ENCODE peak calls at places on chromosome 21, in four cellular contexts. B, J, N and A are unnamed samples.

GRCh38 chr21:45299864-45300785 is 12.4 kb upstream of the POFUT2 start:
- DNase-seq in B (peak), J (no peak), N (peak), A (no peak)

GRCh38 chr21:44889625-44890337 is 16.3 kb upstream of the PTTG1IP start:
- DNase-seq in B (no peak), J (no peak), N (no peak), A (no peak)

GRCh38 chr21:22855581-22855980 is 1857.4 kb downstream of the NCAM2 start:
- DNase-seq in B (no peak), J (no peak), N (no peak), A (no peak)

GRCh38 chr21:45050361-45050785 is 24.0 kb upstream of the ADARB1 start:
- DNase-seq in B (peak), J (no peak), N (no peak), A (no peak)

GRCh38 chr21:46349134-46349760 is 25.3 kb downstream of the PCNT start:
- DNase-seq in B (no peak), J (no peak), N (no peak), A (no peak)

GRCh38 chr21:42913461-42913860 is 12.0 kb downstream of the ERVH48-1 start:
- DNase-seq in B (no peak), J (no peak), N (no peak), A (peak)

GRCh38 chr21:41537356-41537755 is 29.4 kb upstream of the TMPRSS2 start:
- DNase-seq in B (no peak), J (no peak), N (no peak), A (peak)

GRCh38 chr21:45386728-45387371 is 18.1 kb upstream of the COL18A1 start:
- DNase-seq in B (peak), J (no peak), N (peak), A (peak)

GRCh38 chr21:45310446-45310845 is 22.8 kb upstream of the POFUT2 start:
- DNase-seq in B (no peak), J (no peak), N (no peak), A (no peak)

GRCh38 chr21:17045214-17045835 is 467.5 kb upstream of the CXADR start:
- DNase-seq in B (peak), J (no peak), N (no peak), A (peak)

GRCh38 chr21:36980280-36981048 is 14.0 kb upstream of the HLCS start:
- DNase-seq in B (peak), J (peak), N (peak), A (peak)

GRCh38 chr21:37281993-37282392 is 14.9 kb upstream of the VPS26C start:
- DNase-seq in B (no peak), J (peak), N (no peak), A (no peak)

GRCh38 chr21:37367758-37368535 is 1.4 kb downstream of the DYRK1A start:
- DNase-seq in B (peak), J (peak), N (peak), A (peak)

GRCh38 chr21:44437696-44438431 is 17.4 kb upstream of the LRRC3 start:
- DNase-seq in B (no peak), J (no peak), N (no peak), A (no peak)

GRCh38 chr21:15422761-15423160 is 307.0 kb upstream of the USP25 start:
- DNase-seq in B (peak), J (no peak), N (no peak), A (peak)

GRCh38 chr21:43267391-43268085 is 98.7 kb downstream of the CRYAA start:
- DNase-seq in B (no peak), J (no peak), N (no peak), A (no peak)

GRCh38 chr21:17462276-17462981 is 50.4 kb upstream of the CXADR start:
- DNase-seq in B (peak), J (peak), N (no peak), A (peak)

GRCh38 chr21:37227071-37228002 is 39.8 kb downstream of the VPS26C start:
- DNase-seq in B (no peak), J (no peak), N (no peak), A (no peak)

GRCh38 chr21:45347712-45348477 is 57.1 kb upstream of the COL18A1 start:
- DNase-seq in B (no peak), J (no peak), N (no peak), A (no peak)

GRCh38 chr21:41630249-41630648 is 122.3 kb upstream of the TMPRSS2 start:
- DNase-seq in B (peak), J (peak), N (no peak), A (peak)

GRCh38 chr21:15825699-15826098 is 95.9 kb downstream of the USP25 start:
- DNase-seq in B (no peak), J (no peak), N (no peak), A (no peak)

GRCh38 chr21:42346866-42347600 is 3.8 kb downstream of the TFF2 start:
- DNase-seq in B (no peak), J (no peak), N (no peak), A (no peak)

GRCh38 chr21:45356251-45356650 is 48.7 kb upstream of the COL18A1 start:
- DNase-seq in B (no peak), J (no peak), N (no peak), A (no peak)

GRCh38 chr21:21286170-21286798 is 288.1 kb downstream of the NCAM2 start:
- DNase-seq in B (no peak), J (no peak), N (no peak), A (no peak)

GRCh38 chr21:33455858-33456446 is 23.8 kb downstream of the TMEM50B start:
- DNase-seq in B (no peak), J (no peak), N (no peak), A (no peak)

GRCh38 chr21:36059823-36060158 is 535 bp downstream of the SETD4 start:
- DNase-seq in B (no peak), J (no peak), N (no peak), A (no peak)

GRCh38 chr21:18549214-18549905 is 145.8 kb upstream of the TMPRSS15 start:
- DNase-seq in B (peak), J (no peak), N (no peak), A (no peak)

GRCh38 chr21:46205766-46206162 is 21.5 kb upstream of the SPATC1L start:
- DNase-seq in B (no peak), J (no peak), N (no peak), A (no peak)

GRCh38 chr21:31195334-31196015 is 148.6 kb downstream of the TIAM1 start:
- DNase-seq in B (no peak), J (no peak), N (no peak), A (no peak)
- H3K4me3 ChIP-seq in B (no peak), J (no peak), N (no peak), A (no peak)

GRCh38 chr21:27466175-27466574 is 499.3 kb upstream of the ADAMTS5 start:
- DNase-seq in B (peak), J (no peak), N (no peak), A (no peak)
- TF ChIP-seq CTCF in B (peak), J (no peak), N (no peak), A (no peak)

DNA sequence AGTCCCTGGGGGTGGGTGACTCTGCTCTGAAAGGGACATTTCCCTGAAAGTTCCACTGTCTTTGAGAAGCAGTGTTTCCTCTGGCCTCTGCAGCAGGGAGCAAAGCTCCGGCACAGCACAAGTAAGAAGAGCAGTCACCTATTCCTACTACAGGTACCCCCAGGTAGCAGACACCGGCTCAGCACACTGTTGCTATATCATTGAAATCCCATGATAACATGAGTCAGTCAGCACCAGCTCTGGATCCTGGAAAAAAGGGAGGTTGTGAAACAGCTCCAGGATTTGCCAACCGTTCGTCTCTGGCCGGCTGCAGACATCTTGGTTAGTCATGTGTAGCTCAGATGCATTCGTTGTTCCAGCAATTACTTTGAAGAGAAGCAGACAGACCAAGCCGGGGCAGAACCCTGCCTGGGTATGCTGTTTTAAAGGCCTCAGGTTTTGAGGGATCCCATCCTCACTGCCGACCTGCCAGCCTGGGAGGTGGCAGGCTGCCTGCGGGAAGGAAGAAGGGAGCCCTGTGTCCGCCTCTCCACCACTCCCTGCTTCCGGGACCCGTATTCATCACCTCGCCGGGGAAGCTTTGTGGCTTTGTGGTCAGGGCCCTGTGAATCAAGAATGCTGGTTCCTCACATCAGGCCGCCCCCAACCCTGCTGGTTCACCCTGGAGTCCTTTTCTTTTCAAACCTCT is 139.2 kb downstream of the CLIC6 start:
- DNase-seq in B (peak), J (no peak), N (no peak), A (peak)
- H3K4me3 ChIP-seq in B (no peak), J (no peak), N (no peak), A (no peak)

GRCh38 chr21:29163381-29164115 is 33.1 kb downstream of the MAP3K7CL start:
- DNase-seq in B (peak), J (no peak), N (no peak), A (peak)

GRCh38 chr21:29168874-29169273 is 38.4 kb downstream of the MAP3K7CL start:
- DNase-seq in B (no peak), J (no peak), N (no peak), A (no peak)

GRCh38 chr21:29166333-29166732 is 35.9 kb downstream of the MAP3K7CL start:
- DNase-seq in B (no peak), J (no peak), N (no peak), A (no peak)

GRCh38 chr21:29166853-29167252 is 36.4 kb downstream of the MAP3K7CL start:
- DNase-seq in B (no peak), J (no peak), N (no peak), A (no peak)

DNA sequence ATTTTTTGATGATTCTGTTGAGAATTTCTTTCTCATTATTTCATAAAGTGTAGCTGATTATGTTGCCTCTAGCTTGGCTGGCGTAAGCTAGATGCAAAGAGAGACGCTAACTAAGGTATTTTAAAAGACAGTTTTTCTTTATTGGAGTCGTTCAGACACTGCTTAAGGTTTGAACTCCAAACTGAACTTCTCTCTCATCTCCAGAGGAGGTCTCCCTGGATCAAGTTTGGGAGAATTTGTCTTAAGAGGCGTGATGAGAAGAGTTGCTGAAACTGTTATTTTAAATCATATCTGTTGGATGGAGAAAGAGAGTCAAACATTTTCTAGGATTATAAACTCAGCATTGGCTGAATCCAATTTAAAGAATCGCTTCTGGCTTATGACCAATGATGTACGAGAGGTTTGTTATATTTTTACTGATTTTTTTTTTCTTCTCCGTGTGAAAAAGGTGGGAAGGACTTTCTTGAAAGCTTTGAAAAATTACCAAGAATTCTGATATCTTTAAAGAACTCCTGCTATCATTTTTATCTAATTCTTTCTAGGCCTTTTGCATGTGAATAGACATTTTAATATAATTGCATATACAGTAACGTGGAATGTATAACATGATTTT is 34.0 kb downstream of the MAP3K7CL start:
- DNase-seq in B (peak), J (no peak), N (no peak), A (peak)
- TF ChIP-seq CTCF in B (peak), J (peak), N (peak), A (peak)

GRCh38 chr21:39715804-39716397 is 29.1 kb upstream of the IGSF5 start:
- DNase-seq in B (peak), J (peak), N (peak), A (peak)
- H3K4me3 ChIP-seq in B (no peak), J (no peak), N (no peak), A (no peak)